ENCODE peak calls at places on chromosome 17, in seven cellular contexts. S, A, J, Z, T, U and K are unnamed samples.

GRCh38 chr17:71937914-71938313 is 182.9 kb upstream of the SOX9 start:
- DNase-seq in S (no peak), Z (no peak), A (no peak), J (no peak), T (no peak), U (no peak), K (no peak)

GRCh38 chr17:43939886-43940285 is 2.4 kb downstream of the PPY start:
- DNase-seq in A (no peak), Z (no peak), S (no peak), J (no peak), U (no peak), T (no peak), K (no peak)

GRCh38 chr17:75031972-75032895 is 14.5 kb downstream of the ATP5PD start:
- DNase-seq in U (peak), J (peak), T (peak), A (peak), Z (peak), S (peak), K (no peak)

GRCh38 chr17:57008958-57009357 is 31.0 kb downstream of the SCPEP1 start:
- DNase-seq in U (no peak), S (no peak), J (no peak), T (no peak), Z (no peak), A (no peak), K (no peak)

GRCh38 chr17:7307686-7308624 is 527 bp downstream of the EIF5A start:
- DNase-seq in T (peak), A (peak), Z (peak), S (peak), J (peak), U (no peak), K (no peak)

GRCh38 chr17:50596191-50597037 is 35.9 kb downstream of the CACNA1G start:
- DNase-seq in J (no peak), S (peak), U (no peak), A (no peak), T (peak), Z (no peak), K (no peak)

GRCh38 chr17:27320222-27320560 is 26.3 kb downstream of the WSB1 start:
- DNase-seq in A (no peak), U (no peak), J (no peak), T (no peak), S (no peak), Z (no peak), K (no peak)

GRCh38 chr17:10836966-10837599 is 804 bp downstream of the PIRT start:
- DNase-seq in S (peak), T (peak), Z (no peak), U (no peak), J (no peak), A (no peak), K (no peak)

GRCh38 chr17:21214015-21214776 is at the start of gene TMEM11:
- DNase-seq in A (peak), J (peak), U (peak), T (peak), S (peak), Z (peak), K (peak)

GRCh38 chr17:29096094-29096493 is 53.2 kb downstream of the PIPOX start:
- DNase-seq in Z (no peak), U (no peak), T (no peak), S (no peak), J (no peak), A (no peak), K (no peak)

GRCh38 chr17:40303009-40303657 is 5.8 kb upstream of the RARA start:
- DNase-seq in S (peak), J (no peak), U (peak), T (no peak), Z (peak), A (peak), K (no peak)

GRCh38 chr17:43591750-43592562 is 45.8 kb upstream of the ETV4 start:
- DNase-seq in S (peak), T (no peak), U (peak), A (peak), J (no peak), Z (peak), K (no peak)

GRCh38 chr17:18225562-18226283 is at the start of gene LLGL1:
- DNase-seq in J (no peak), A (no peak), U (peak), S (peak), T (no peak), Z (no peak), K (no peak)

GRCh38 chr17:50397111-50397918 is at the start of gene LRRC59:
- DNase-seq in A (peak), U (peak), T (peak), Z (peak), S (peak), J (peak), K (no peak)

GRCh38 chr17:27762527-27763305 is 37.6 kb downstream of the NOS2 start:
- DNase-seq in A (peak), U (peak), S (peak), Z (peak), T (no peak), J (no peak), K (no peak)

GRCh38 chr17:61324540-61324868 is 75.1 kb upstream of the TBX2 start:
- DNase-seq in T (no peak), A (peak), S (no peak), U (peak), Z (peak), J (no peak), K (no peak)

GRCh38 chr17:71184716-71185115 is 936.1 kb upstream of the SOX9 start:
- DNase-seq in U (no peak), T (no peak), A (no peak), Z (no peak), J (no peak), S (no peak), K (no peak)

GRCh38 chr17:8839410-8839935 is 28.0 kb downstream of the PIK3R6 start:
- DNase-seq in A (no peak), J (no peak), U (no peak), S (no peak), Z (peak), T (no peak), K (no peak)

GRCh38 chr17:50672831-50673551 is 34.7 kb downstream of the ANKRD40 start:
- DNase-seq in Z (peak), A (no peak), T (no peak), U (no peak), J (no peak), S (no peak), K (no peak)

GRCh38 chr17:8488931-8489330 is 53.2 kb downstream of the NDEL1 start:
- DNase-seq in Z (peak), S (no peak), U (peak), A (peak), J (peak), T (no peak), K (peak)

GRCh38 chr17:69801368-69801767 is 273.7 kb upstream of the KCNJ16 start:
- DNase-seq in Z (no peak), A (no peak), S (no peak), T (no peak), J (no peak), U (no peak), K (no peak)

GRCh38 chr17:21039839-21040575 is 2.8 kb downstream of the USP22 start:
- DNase-seq in T (no peak), J (no peak), U (peak), Z (no peak), S (peak), A (peak), K (no peak)

GRCh38 chr17:49789278-49789578 is 747 bp downstream of the KAT7 start:
- DNase-seq in J (no peak), U (no peak), A (no peak), S (no peak), T (no peak), Z (no peak), K (no peak)

GRCh38 chr17:5508855-5509254 is 22.5 kb downstream of the MIS12 start:
- DNase-seq in J (no peak), T (no peak), S (no peak), Z (no peak), A (peak), U (no peak), K (no peak)

GRCh38 chr17:62716834-62717588 is 89.5 kb downstream of the MRC2 start:
- DNase-seq in S (no peak), J (no peak), U (no peak), Z (no peak), A (no peak), T (no peak), K (no peak)

GRCh38 chr17:64070213-64070612 is 49.8 kb upstream of the ICAM2 start:
- DNase-seq in Z (no peak), S (no peak), J (no peak), T (no peak), U (no peak), A (no peak), K (no peak)

GRCh38 chr17:76550712-76551615 is 11.1 kb downstream of the PRCD start:
- DNase-seq in J (no peak), A (peak), S (no peak), U (peak), Z (no peak), T (no peak), K (no peak)

GRCh38 chr17:15436399-15437369 is 30.7 kb downstream of the CDRT4 start:
- DNase-seq in J (peak), A (peak), T (peak), U (peak), Z (peak), S (peak), K (no peak)
- TF ChIP-seq CTCF in J (peak), A (peak), T (no peak), U (peak), Z (peak), S (no peak), K (no peak)

GRCh38 chr17:81476097-81476496 is 36.5 kb downstream of the ACTG1 start:
- DNase-seq in J (no peak), Z (no peak), T (no peak), A (no peak), U (no peak), S (no peak), K (no peak)

GRCh38 chr17:81477173-81477572 is 35.4 kb downstream of the ACTG1 start:
- DNase-seq in S (no peak), T (no peak), A (no peak), J (no peak), U (no peak), Z (no peak), K (no peak)

GRCh38 chr17:81476635-81477034 is 36.0 kb downstream of the ACTG1 start:
- DNase-seq in J (no peak), S (no peak), Z (no peak), U (no peak), T (no peak), A (no peak), K (no peak)

GRCh38 chr17:81473019-81473418 is 39.6 kb downstream of the ACTG1 start:
- DNase-seq in J (no peak), S (no peak), U (no peak), Z (peak), A (no peak), T (no peak), K (no peak)

GRCh38 chr17:81474958-81475357 is 37.6 kb downstream of the ACTG1 start:
- DNase-seq in Z (no peak), A (no peak), U (no peak), T (no peak), J (no peak), S (no peak), K (no peak)
- H3K4me3 ChIP-seq in Z (no peak), A (no peak), U (no peak), T (no peak), J (no peak), S (no peak), K (no peak)

GRCh38 chr17:13939222-13939621 is 130.1 kb upstream of the COX10 start:
- DNase-seq in J (no peak), U (no peak), A (no peak), S (no peak), Z (no peak), T (no peak), K (no peak)
- TF ChIP-seq CTCF in J (no peak), U (no peak), A (no peak), S (no peak), Z (no peak), T (no peak), K (no peak)

GRCh38 chr17:15946611-15947120 is 1.7 kb downstream of the ADORA2B start:
- DNase-seq in S (peak), U (peak), J (no peak), T (peak), Z (no peak), A (no peak), K (no peak)
- H3K4me3 ChIP-seq in S (no peak), U (no peak), J (peak), T (no peak), Z (no peak), A (peak), K (peak)

GRCh38 chr17:59786213-59786535 is 78.7 kb downstream of the VMP1 start:
- DNase-seq in J (no peak), A (no peak), T (no peak), S (no peak), U (no peak), Z (no peak), K (no peak)
- TF ChIP-seq CTCF in J (no peak), A (no peak), T (peak), S (no peak), U (no peak), Z (no peak), K (no peak)

GRCh38 chr17:82241926-82242697 is 13.3 kb downstream of the SLC16A3 start:
- DNase-seq in Z (peak), U (no peak), A (no peak), S (no peak), J (no peak), T (no peak), K (no peak)
- H3K4me3 ChIP-seq in Z (no peak), U (no peak), A (no peak), S (no peak), J (no peak), T (no peak), K (no peak)

DNA sequence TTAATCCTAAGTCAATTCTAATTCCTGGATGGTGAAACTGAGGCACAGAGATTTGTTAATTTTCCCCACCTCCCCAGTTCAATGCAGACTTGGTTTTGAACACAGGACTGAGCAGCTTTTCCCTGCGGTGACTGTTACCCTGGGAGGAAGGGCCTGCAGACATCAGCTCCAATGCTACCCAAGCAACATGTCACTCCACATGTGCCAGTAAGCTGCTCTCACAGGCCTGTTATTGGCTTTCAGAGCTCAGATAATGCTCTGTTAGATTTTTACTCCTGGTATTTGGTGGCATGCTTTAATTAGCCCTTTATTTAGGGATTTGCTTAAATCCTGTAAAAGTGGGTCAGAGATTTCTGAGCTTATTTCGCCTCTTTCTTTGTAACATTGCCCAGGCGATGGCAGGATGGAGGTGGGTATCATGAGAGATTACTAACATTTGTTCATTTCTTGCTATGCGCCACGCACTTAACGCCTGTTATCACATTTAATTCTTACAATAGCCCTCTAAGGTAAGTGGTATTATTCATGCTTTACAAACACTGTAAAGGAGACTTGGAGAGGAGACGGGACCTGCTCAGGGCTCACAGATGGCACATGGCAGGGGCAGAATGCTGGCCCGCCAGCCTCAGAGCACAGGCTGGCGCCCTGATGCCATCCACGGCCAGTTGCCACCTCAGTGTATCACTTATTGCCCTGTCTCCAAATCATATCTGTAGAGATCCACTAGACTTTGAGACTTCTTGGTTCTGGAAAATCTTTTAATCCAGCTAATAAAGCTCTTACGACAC is 84.0 kb upstream of the CACNG5 start:
- DNase-seq in T (no peak), A (no peak), S (no peak), J (no peak), U (no peak), Z (no peak), K (no peak)
- TF ChIP-seq CTCF in T (no peak), A (no peak), S (no peak), J (no peak), U (no peak), Z (no peak), K (no peak)

GRCh38 chr17:37651846-37652245 is 8.6 kb upstream of the DDX52 start:
- DNase-seq in J (no peak), A (no peak), Z (no peak), T (no peak), U (no peak), S (no peak), K (no peak)

GRCh38 chr17:37650419-37651003 is 7.3 kb upstream of the DDX52 start:
- DNase-seq in S (peak), T (no peak), U (peak), Z (peak), J (no peak), A (peak), K (no peak)

GRCh38 chr17:37643829-37644228 is 583 bp upstream of the DDX52 start:
- DNase-seq in T (no peak), Z (peak), S (no peak), U (no peak), A (peak), J (no peak), K (no peak)

GRCh38 chr17:37643118-37643766 is at the start of gene DDX52:
- DNase-seq in U (peak), J (peak), A (peak), S (peak), Z (peak), T (peak), K (no peak)

DNA sequence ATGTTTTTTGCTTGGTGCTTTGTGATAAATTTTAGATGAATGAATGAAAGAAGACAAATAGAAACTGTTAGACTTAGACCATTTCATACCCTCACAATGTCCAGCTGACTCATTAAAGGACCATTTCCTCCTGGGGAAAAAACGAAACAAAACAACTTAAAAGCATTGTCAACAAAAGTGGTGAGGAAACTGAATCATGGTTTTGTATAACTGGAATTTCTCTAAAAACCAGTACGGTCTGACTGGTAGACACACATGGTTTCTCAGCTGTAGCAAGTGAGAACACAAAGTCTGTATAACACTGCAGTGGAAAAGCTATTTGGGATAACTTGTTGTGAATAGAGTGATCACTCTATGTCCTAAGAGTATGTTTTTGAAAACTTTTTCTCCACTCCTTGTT is 5.3 kb upstream of the DDX52 start:
- DNase-seq in A (peak), Z (no peak), J (no peak), U (peak), S (no peak), T (no peak), K (peak)
- H3K4me3 ChIP-seq in A (peak), Z (no peak), J (no peak), U (no peak), S (no peak), T (no peak), K (no peak)

DNA sequence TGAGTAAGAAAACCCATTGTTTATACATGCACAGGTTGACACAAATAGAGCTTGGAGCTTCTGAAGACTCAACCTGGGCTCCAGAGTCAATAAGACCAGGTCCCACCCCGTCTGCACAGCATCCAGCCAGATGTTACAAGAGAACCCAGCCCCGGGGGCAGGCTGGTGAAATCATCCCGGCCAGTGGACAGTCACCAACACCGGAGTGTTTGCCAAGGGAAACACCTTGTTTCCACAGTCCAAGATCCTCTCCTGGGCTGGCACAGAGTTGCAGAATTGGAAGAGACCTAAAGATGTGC is 90.3 kb downstream of the RAB11FIP4 start:
- DNase-seq in S (no peak), J (no peak), Z (no peak), A (no peak), T (no peak), U (no peak), K (no peak)
- TF ChIP-seq CTCF in S (no peak), J (no peak), Z (no peak), A (no peak), T (no peak), U (no peak), K (no peak)

DNA sequence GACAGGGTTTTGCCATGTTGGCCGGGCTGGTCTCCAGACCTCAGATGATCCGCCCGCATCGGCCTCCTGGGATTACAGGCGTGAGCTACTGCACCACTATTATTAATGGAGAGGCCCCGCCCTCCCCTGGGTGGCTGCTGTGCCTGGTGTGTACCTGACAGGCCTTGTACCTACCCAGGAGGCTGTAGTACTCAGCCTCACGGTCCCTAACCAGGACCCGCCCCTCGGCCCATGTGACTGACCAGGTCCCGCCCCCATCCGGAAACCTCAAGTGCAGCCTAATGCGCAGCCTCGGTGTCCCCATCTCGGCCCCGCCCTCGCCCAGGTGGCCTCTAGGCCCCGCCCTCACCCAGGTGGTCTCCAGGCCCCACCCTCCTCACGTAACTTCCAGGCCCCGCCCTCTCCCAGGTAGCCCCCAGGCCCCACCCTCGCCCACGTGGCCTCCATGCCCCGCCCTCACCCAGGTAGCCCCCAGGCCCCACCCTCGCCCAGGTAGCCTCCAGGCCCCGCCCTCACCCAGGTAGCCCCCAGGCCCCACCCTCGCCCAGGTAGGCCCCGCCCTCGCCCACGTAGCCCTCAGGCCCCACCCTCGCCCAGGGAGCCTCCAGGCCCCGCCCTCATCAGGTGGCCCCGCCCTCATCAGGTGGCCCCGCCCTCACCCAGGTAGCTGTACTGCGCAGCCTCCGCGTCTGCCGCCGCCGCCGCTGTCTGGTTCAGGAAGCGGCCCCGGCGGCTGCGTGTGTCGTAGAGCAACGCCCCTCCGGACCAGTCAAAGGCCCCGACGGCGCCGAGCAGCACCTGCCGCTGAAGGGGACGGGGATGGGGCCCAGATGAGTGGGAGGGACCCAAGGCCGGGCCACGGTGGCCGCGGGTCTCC is 31.0 kb downstream of the HASPIN start:
- DNase-seq in S (peak), A (no peak), T (peak), Z (peak), U (no peak), J (no peak), K (no peak)
- H3K4me3 ChIP-seq in S (no peak), A (no peak), T (peak), Z (no peak), U (no peak), J (no peak), K (no peak)